ENCODE peak calls at places on chromosome 18, in four cellular contexts. P, C, I and T are unnamed samples.

GRCh38 chr18:35999925-36000324 is 27.4 kb downstream of the RMP24 start:
- DNase-seq in P (no peak), C (no peak), I (no peak), T (no peak)

GRCh38 chr18:55317832-55318231 is 270.2 kb downstream of the TCF4 start:
- DNase-seq in P (no peak), C (no peak), I (peak; percentile 52), T (no peak)

GRCh38 chr18:74498712-74499629 is 2.8 kb downstream of the CNDP2 start:
- DNase-seq in P (no peak), C (peak; percentile 63), I (no peak), T (peak; percentile 40)

GRCh38 chr18:77250501-77250925 is 865 bp downstream of the GALR1 start:
- DNase-seq in P (no peak), C (no peak), I (no peak), T (no peak)

GRCh38 chr18:28342231-28342630 is 165.3 kb upstream of the CDH2 start:
- DNase-seq in P (no peak), C (no peak), I (no peak), T (no peak)

GRCh38 chr18:27785815-27786537 is 391.0 kb downstream of the CDH2 start:
- DNase-seq in P (peak; percentile 94), C (no peak), I (no peak), T (no peak)

GRCh38 chr18:23114171-23114881 is 21.0 kb upstream of the CABLES1 start:
- DNase-seq in P (no peak), C (no peak), I (no peak), T (no peak)

GRCh38 chr18:13581496-13581895 is 144.9 kb downstream of the FAM210A start:
- DNase-seq in P (no peak), C (no peak), I (no peak), T (no peak)

GRCh38 chr18:21703241-21703820 is 1.2 kb downstream of the ABHD3 start:
- DNase-seq in P (no peak), C (peak; percentile 51), I (no peak), T (no peak)

GRCh38 chr18:25299426-25299825 is 52.5 kb downstream of the ZNF521 start:
- DNase-seq in P (no peak), C (peak; percentile 35), I (peak; percentile 76), T (no peak)

GRCh38 chr18:34821669-34822210 is 111.6 kb downstream of the DTNA start:
- DNase-seq in P (no peak), C (no peak), I (peak; percentile 79), T (no peak)

GRCh38 chr18:9475643-9476580 is 599 bp downstream of the RALBP1 start:
- DNase-seq in P (no peak), C (peak; percentile 62), I (peak; percentile 54), T (peak; percentile 76)

GRCh38 chr18:54712315-54712714 is 116.0 kb upstream of the RAB27B start:
- DNase-seq in P (no peak), C (no peak), I (peak; percentile 76), T (no peak)

GRCh38 chr18:28771849-28772248 is 594.9 kb upstream of the CDH2 start:
- DNase-seq in P (no peak), C (no peak), I (peak; percentile 37), T (no peak)

GRCh38 chr18:12564378-12564777 is 93.5 kb downstream of the SPIRE1 start:
- DNase-seq in P (no peak), C (no peak), I (no peak), T (no peak)

GRCh38 chr18:2515408-2515807 is 55.9 kb downstream of the METTL4 start:
- DNase-seq in P (no peak), C (no peak), I (peak; percentile 72), T (no peak)